ENCODE peak calls at places on chromosomes 13 and 19, in ten cellular contexts. L is small intestine, X is heart right ventricle, B is pancreas, D is upper lobe of right lung, K is fibroblast of lung, T is psoas muscle, Q is SJSA1, S is SK-N-SH, G is tibial artery. V is an unnamed sample. For H3K4me1, the result is how much of the 10 kb centered on the place peaks cover.

GRCh38 chr13:46647514-46648065 is 94.6 kb downstream of the LRCH1 start:
- DNase-seq in X (no peak), S (no peak), K (no peak), L (no peak), G (no peak), D (no peak), T (no peak), Q (no peak), B (no peak), V (no peak)

GRCh38 chr19:35347171-35347929 is at the start of gene FFAR1:
- DNase-seq in K (no peak), S (no peak), X (no peak), L (no peak), G (peak), D (peak), T (no peak), B (no peak), Q (no peak), V (no peak)

GRCh38 chr19:11552666-11553372 is 6.2 kb downstream of the ELOF1 start:
- DNase-seq in B (no peak), X (no peak), T (no peak), K (no peak), S (no peak), D (no peak), G (no peak), Q (no peak), L (no peak), V (no peak)

GRCh38 chr19:54889566-54889965 is 15.5 kb downstream of the FCAR start:
- DNase-seq in G (no peak), S (no peak), D (peak), T (no peak), B (no peak), Q (no peak), K (no peak), L (no peak), X (no peak), V (no peak)

GRCh38 chr13:101140087-101140770 is 276.1 kb downstream of the NALCN start:
- DNase-seq in K (no peak), T (no peak), X (no peak), L (no peak), B (no peak), Q (no peak), G (no peak), D (no peak), S (no peak), V (no peak)

GRCh38 chr19:32404213-32404938 is 1.2 kb upstream of the DPY19L3 start:
- DNase-seq in T (no peak), K (peak), Q (no peak), L (no peak), S (no peak), B (peak), X (no peak), D (no peak), G (no peak), V (peak)

GRCh38 chr13:107680115-107680514 is 535.2 kb downstream of the LIG4 start:
- DNase-seq in T (no peak), X (no peak), D (no peak), B (no peak), K (no peak), G (no peak), Q (no peak), L (no peak), S (peak), V (no peak)

GRCh38 chr13:43031881-43032280 is 8.5 kb downstream of the DNAJC15 start:
- DNase-seq in T (no peak), L (no peak), S (no peak), B (no peak), X (no peak), Q (no peak), D (no peak), K (no peak), G (no peak), V (no peak)

GRCh38 chr13:34459856-34460255 is 482.2 kb upstream of the NBEA start:
- DNase-seq in G (no peak), B (no peak), T (no peak), K (no peak), L (no peak), X (no peak), D (no peak), S (no peak), Q (no peak), V (no peak)

GRCh38 chr13:20709369-20709768 is 5.9 kb downstream of the IL17D start:
- DNase-seq in B (no peak), K (no peak), G (no peak), X (no peak), Q (no peak), D (no peak), S (no peak), T (no peak), L (no peak), V (no peak)

GRCh38 chr13:20608438-20609020 is 41.6 kb downstream of the IFT88 start:
- DNase-seq in Q (no peak), D (no peak), G (no peak), X (no peak), B (no peak), S (no peak), K (peak), T (no peak), L (no peak), V (no peak)

GRCh38 chr19:54317108-54317964 is 4.4 kb upstream of the LILRA5 start:
- DNase-seq in D (no peak), Q (no peak), G (no peak), X (no peak), K (no peak), T (no peak), L (no peak), B (no peak), S (no peak), V (no peak)

GRCh38 chr13:31781064-31781463 is 41.7 kb downstream of the RXFP2 start:
- DNase-seq in G (no peak), T (no peak), X (no peak), Q (no peak), B (no peak), L (no peak), D (no peak), K (peak), S (no peak), V (no peak)

GRCh38 chr19:34645551-34645950 is 31.4 kb downstream of the SCGB2B2 start:
- DNase-seq in K (no peak), D (no peak), G (no peak), L (no peak), X (no peak), B (no peak), T (no peak), S (peak), Q (no peak), V (no peak)

GRCh38 chr19:38539751-38540150 is 78.0 kb downstream of the MAP4K1 start:
- DNase-seq in D (no peak), B (no peak), X (no peak), L (no peak), Q (no peak), T (no peak), S (no peak), G (no peak), K (no peak), V (no peak)

GRCh38 chr19:14383898-14384669 is 2.8 kb downstream of the ADGRE5 start:
- DNase-seq in T (no peak), Q (peak), D (no peak), X (no peak), B (no peak), G (peak), S (no peak), L (peak), K (peak), V (peak)

GRCh38 chr13:95494082-95494681 is 58.3 kb upstream of the CLDN10 start:
- DNase-seq in S (peak), D (no peak), K (peak), G (no peak), T (no peak), L (peak), X (no peak), Q (no peak), B (peak), V (no peak)

GRCh38 chr13:80962855-80963254 is 621.9 kb upstream of the SPRY2 start:
- DNase-seq in T (no peak), S (no peak), G (no peak), B (no peak), K (no peak), X (no peak), L (no peak), Q (no peak), D (no peak), V (no peak)

GRCh38 chr19:6172074-6172863 is 36.8 kb downstream of the ACSBG2 start:
- DNase-seq in B (no peak), D (no peak), K (no peak), X (no peak), T (no peak), Q (no peak), G (no peak), L (no peak), S (no peak), V (no peak)

GRCh38 chr19:2567580-2567979 is 91.7 kb downstream of the GADD45B start:
- DNase-seq in T (peak), L (peak), Q (no peak), S (no peak), D (peak), K (no peak), B (no peak), G (peak), X (peak), V (peak)
- H3K4me1 ChIP-seq in T (under half), L (under half), Q (under half), S (under half), D (under half), K (under half), B (under half), G (under half), X (under half), V (under half)

GRCh38 chr19:51722492-51722891 is 1.3 kb downstream of the HAS1 start:
- DNase-seq in D (no peak), Q (no peak), K (no peak), X (no peak), S (no peak), B (no peak), G (no peak), T (no peak), L (no peak), V (no peak)

GRCh38 chr19:51727349-51727880 is 3.6 kb upstream of the HAS1 start:
- DNase-seq in Q (no peak), B (no peak), S (no peak), D (no peak), K (peak), T (no peak), X (no peak), G (no peak), L (no peak), V (no peak)

GRCh38 chr19:51724543-51724942 is 752 bp upstream of the HAS1 start:
- DNase-seq in L (no peak), T (peak), S (no peak), D (no peak), G (peak), X (no peak), Q (no peak), K (no peak), B (no peak), V (peak)

GRCh38 chr19:51729781-51730180 is 6.0 kb upstream of the HAS1 start:
- DNase-seq in B (no peak), L (no peak), K (peak), G (no peak), D (no peak), Q (no peak), S (no peak), X (no peak), T (no peak), V (no peak)

GRCh38 chr19:51726049-51726448 is 2.3 kb upstream of the HAS1 start:
- DNase-seq in T (peak), X (peak), D (no peak), K (peak), B (no peak), Q (no peak), G (no peak), L (no peak), S (no peak), V (peak)
- H3K4me1 ChIP-seq in T (under half), X (under half), D (under half), K (under half), B (under half), Q (under half), G (under half), L (under half), S (under half), V (under half)

DNA sequence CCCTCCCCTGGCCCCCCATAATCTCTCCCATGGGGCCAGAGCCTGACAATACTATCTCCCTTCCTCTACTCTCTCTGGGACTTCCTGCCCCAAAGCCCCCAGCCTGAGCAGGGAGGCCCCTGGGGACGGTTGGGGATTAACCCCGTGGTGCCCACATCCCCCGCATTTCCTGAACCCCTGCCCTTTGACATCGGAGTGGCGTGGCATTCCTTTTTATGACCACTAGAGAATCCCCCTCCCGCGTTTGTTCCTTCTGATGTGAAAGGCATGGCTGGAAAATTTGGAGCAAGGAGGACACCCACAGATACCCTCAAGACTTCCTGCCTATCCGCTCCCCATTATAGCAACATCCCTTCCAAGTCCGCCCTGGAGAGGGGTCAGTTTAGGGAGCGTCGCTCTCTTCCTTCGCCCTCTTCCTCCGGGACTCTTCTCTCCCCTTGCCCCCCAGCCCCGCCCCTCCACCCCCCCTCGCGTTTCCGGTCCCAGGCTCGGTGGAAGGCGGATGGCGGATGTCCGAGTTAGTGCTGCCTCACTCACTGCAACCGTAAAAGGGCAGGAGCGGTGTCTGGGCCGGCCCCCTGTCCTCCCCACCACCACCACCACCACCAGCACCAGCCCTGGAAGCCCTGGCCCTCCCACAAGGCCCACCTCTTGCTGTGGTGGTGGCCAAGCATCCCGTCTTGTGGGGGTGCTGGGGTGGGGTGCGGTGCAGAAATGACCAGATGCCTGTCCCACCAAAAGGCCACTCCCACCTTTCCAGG is 1.8 kb downstream of the VASP start:
- DNase-seq in S (peak), T (peak), Q (peak), L (peak), B (peak), D (peak), G (peak), X (peak), K (peak), V (peak)
- H3K4me1 ChIP-seq in S (under half), T (under half), Q (under half), L (under half), B (under half), D (under half), G (under half), X (under half), K (under half), V (under half)

GRCh38 chr19:29662604-29663404 is 2.5 kb upstream of the PLEKHF1 start:
- DNase-seq in G (peak), Q (peak), T (peak), K (peak), D (peak), L (peak), X (peak), S (no peak), B (peak), V (peak)
- H3K4me1 ChIP-seq in G (under half), Q (half or more), T (under half), K (under half), D (under half), L (under half), X (under half), S (under half), B (under half), V (under half)

GRCh38 chr19:803686-804418 is 6.6 kb downstream of the PTBP1 start:
- DNase-seq in X (no peak), L (no peak), B (no peak), G (no peak), Q (peak), K (no peak), T (no peak), S (no peak), D (peak), V (peak)

GRCh38 chr19:802497-802887 is 5.2 kb downstream of the PTBP1 start:
- DNase-seq in S (no peak), Q (no peak), D (no peak), B (no peak), L (no peak), K (peak), T (no peak), X (no peak), G (no peak), V (no peak)

GRCh38 chr19:804419-805160 is 7.3 kb downstream of the PTBP1 start:
- DNase-seq in D (peak), S (no peak), X (no peak), L (no peak), T (peak), B (no peak), G (no peak), Q (no peak), K (no peak), V (no peak)

GRCh38 chr19:801861-802496 is 4.7 kb downstream of the PTBP1 start:
- DNase-seq in Q (no peak), B (no peak), X (no peak), T (peak), D (peak), L (no peak), G (no peak), S (no peak), K (peak), V (peak)

GRCh38 chr19:802888-803561 is 5.8 kb downstream of the PTBP1 start:
- DNase-seq in L (no peak), B (no peak), K (peak), D (no peak), X (no peak), Q (no peak), T (peak), G (no peak), S (no peak), V (no peak)
- H3K4me1 ChIP-seq in L (under half), B (under half), K (under half), D (under half), X (half or more), Q (under half), T (half or more), G (under half), S (under half), V (under half)

DNA sequence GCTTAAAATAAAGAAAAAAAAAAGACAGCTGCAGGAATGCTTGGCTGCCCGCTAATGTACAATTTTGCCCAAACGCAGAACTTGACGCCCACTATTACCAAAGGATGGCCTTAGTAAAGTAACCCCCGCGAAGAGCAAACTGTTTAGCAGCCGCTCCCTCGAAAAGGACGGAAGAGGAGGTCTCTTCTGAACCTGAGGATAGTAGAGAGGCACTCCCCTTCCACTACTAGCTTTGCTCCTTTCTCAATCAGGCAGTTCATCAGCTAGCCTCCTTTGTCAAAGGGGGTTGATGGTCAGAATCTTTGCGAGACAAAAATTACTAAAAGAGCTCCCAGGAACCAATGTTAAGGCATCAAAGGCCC is 556 bp downstream of the CAB39L start:
- DNase-seq in Q (no peak), D (no peak), B (no peak), G (no peak), T (no peak), K (peak), L (no peak), X (no peak), S (peak), V (no peak)
- H3K4me1 ChIP-seq in Q (under half), D (under half), B (under half), G (under half), T (under half), K (under half), L (under half), X (under half), S (under half), V (under half)

DNA sequence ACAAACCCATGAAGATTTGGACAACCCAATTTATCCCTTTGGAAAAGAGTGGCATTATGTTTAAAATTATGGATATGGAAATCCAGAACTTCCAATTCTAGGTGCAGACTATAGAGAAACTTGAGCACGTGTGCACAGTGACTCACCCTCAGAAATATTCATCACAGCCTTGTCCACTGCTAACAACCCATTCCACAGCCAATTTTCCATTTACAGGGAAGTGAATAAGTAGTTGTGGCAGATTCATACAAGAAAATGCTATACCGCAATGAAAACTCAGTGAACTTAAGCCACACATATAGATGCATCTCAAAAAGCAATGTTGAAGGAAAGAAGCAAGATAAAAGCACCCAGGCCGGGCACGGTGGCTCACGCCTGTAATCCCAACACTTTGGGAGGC is 133.3 kb downstream of the USP12 start:
- DNase-seq in D (no peak), B (no peak), Q (no peak), T (no peak), G (no peak), X (no peak), L (no peak), S (no peak), K (peak), V (no peak)
- H3K4me1 ChIP-seq in D (under half), B (under half), Q (half or more), T (under half), G (under half), X (under half), L (under half), S (under half), K (under half), V (under half)

DNA sequence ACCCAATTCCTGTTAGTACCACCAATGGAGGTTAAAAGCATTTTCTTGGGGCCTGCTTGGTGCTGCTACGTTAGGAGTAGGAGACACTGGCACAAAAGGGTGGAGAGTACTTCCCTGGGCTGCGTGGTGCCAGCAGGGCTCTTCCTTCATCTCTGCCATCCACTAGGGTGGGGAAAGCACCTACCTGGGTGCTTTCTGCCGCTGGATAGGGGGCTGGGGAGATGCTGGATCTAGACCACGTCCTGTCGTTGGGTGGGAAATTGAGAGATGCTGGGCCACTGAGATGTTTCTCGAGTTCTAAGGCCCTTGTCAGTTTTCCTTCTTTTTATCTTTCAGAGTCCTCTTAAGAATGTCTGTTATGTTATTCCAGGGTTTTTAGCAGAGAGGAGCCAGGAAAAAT is 6.7 kb upstream of the FCGBP start:
- DNase-seq in K (no peak), X (no peak), Q (no peak), D (no peak), S (no peak), B (no peak), L (no peak), G (no peak), T (no peak), V (no peak)
- H3K4me1 ChIP-seq in K (under half), X (under half), Q (under half), D (under half), S (under half), B (under half), L (under half), G (under half), T (under half), V (under half)

DNA sequence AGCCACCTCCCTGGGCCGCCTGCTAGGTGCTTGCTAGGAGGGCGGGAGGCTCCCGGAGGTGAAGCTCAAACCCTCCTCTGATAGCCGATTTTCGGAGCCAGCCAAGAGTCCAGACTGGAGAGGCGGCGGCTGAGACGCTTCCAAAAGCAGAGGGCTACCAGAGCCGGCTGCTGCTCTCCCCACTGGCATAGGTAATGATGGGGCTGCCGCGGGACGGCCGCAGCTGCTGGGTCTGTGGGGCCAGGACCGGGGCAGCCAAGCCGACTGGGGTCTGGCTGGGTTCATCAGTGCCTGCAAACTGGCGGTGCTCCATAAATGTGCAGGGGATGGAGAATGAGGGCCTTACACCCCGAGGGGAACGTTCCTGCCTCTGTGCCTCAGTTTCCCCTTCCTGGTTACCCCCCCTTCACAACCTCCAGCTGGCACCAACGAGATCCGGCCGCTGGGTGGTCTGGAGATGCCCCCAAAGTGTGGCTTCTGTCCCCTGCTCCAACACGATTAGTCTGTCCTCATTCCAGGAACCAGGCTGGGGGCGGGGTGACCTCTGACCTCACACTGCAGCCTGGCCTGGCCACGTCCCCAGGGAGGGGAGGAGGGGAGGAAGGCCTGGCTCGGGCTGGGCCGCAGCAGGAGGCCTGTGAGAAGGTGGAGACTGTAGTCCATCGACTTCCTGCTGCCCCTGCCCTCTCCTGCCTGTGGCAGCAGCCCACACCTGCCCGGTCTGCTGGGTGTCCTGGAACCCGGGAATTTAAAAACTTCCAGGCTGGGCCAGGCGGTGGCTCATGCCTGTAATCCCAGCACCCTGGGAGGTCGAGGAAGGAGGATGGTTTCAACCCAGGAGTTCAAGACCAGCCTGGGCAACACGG is 3.8 kb upstream of the WDR18 start:
- DNase-seq in L (no peak), G (no peak), B (peak), T (no peak), K (no peak), X (peak), D (no peak), Q (no peak), S (no peak), V (peak)
- H3K4me1 ChIP-seq in L (under half), G (under half), B (under half), T (under half), K (under half), X (under half), D (under half), Q (under half), S (under half), V (under half)